ENCODE peak calls at places on chromosomes 2 and 18, in nine cellular contexts. Q is fibroblast of lung; V is H7; O is right atrium auricular region; G is PC-3; B is CD8-positive, alpha-beta memory T cell; D is Peyer's patch; Y is cardiac muscle cell; H is AG08396. C is an unnamed sample.

GRCh38 chr2:173136067-173136466 is 60.4 kb downstream of the MAP3K20 start:
- DNase-seq in Q (no peak), V (no peak), O (no peak), G (no peak), B (no peak), D (no peak), Y (no peak), H (no peak), C (no peak)

GRCh38 chr2:9319338-9319715 is 104.0 kb downstream of the ITGB1BP1 start:
- DNase-seq in Q (no peak), V (no peak), O (no peak), G (no peak), B (no peak), D (no peak), Y (no peak), H (no peak), C (no peak)

GRCh38 chr18:49892148-49892924 is 79.0 kb upstream of the ACAA2 start:
- DNase-seq in Q (peak; percentile 70), V (no peak), O (no peak), G (peak; percentile 71), B (no peak), D (no peak), Y (no peak), H (no peak), C (no peak)

GRCh38 chr18:76209597-76209996 is 285.4 kb downstream of the ZNF516 start:
- DNase-seq in Q (peak; percentile 79), V (no peak), O (no peak), G (peak; percentile 50), B (no peak), D (no peak), Y (peak; percentile 25), H (peak; percentile 43), C (no peak)

GRCh38 chr2:146870691-146871090 is 974.1 kb upstream of the ACVR2A start:
- DNase-seq in Q (no peak), V (no peak), O (no peak), G (peak; percentile 44), B (no peak), D (no peak), Y (no peak), H (no peak), C (no peak)

GRCh38 chr2:29063646-29064372 is 10.5 kb downstream of the PCARE start:
- DNase-seq in Q (peak; percentile 81), V (no peak), O (no peak), G (no peak), B (no peak), D (no peak), Y (peak; percentile 79), H (peak; percentile 63), C (no peak)

GRCh38 chr2:220076734-220077133 is 449.3 kb downstream of the SLC4A3 start:
- DNase-seq in Q (peak; percentile 88), V (peak; percentile 38), O (peak; percentile 74), G (peak; percentile 11), B (no peak), D (no peak), Y (peak; percentile 78), H (peak; percentile 28), C (no peak)

GRCh38 chr2:132609101-132609890 is 60.7 kb downstream of the LYPD1 start:
- DNase-seq in Q (no peak), V (no peak), O (no peak), G (no peak), B (no peak), D (no peak), Y (no peak), H (no peak), C (no peak)

GRCh38 chr2:203997481-203997880 is 60.9 kb downstream of the ICOS start:
- DNase-seq in Q (no peak), V (no peak), O (no peak), G (no peak), B (no peak), D (no peak), Y (no peak), H (no peak), C (no peak)

GRCh38 chr2:197575987-197576386 is 60.1 kb downstream of the MOB4 start:
- DNase-seq in Q (peak; percentile 56), V (no peak), O (peak; percentile 75), G (peak; percentile 43), B (no peak), D (no peak), Y (peak; percentile 77), H (no peak), C (no peak)